ENCODE peak calls at places on chromosomes 12 and 14, in six cellular contexts. D is thyroid gland, M is upper lobe of right lung, O is adrenal gland, G is MM.1S, C is cardiac muscle cell. Y is an unnamed sample.

GRCh38 chr14:31566456-31566855 is 5.3 kb downstream of the NUBPL start:
- DNase-seq in D (no peak), M (no peak), O (no peak), G (no peak), C (peak; percentile 19), Y (no peak)

GRCh38 chr14:80695869-80696268 is 245.7 kb downstream of the CEP128 start:
- DNase-seq in D (no peak), M (no peak), O (no peak), G (no peak), C (no peak), Y (no peak)

GRCh38 chr14:89386214-89386886 is 30.7 kb downstream of the FOXN3 start:
- DNase-seq in D (no peak), M (no peak), O (no peak), G (no peak), C (no peak), Y (no peak)

GRCh38 chr12:79776111-79776510 is 85.3 kb upstream of the PAWR start:
- DNase-seq in D (no peak), M (no peak), O (no peak), G (no peak), C (peak; percentile 70), Y (no peak)

GRCh38 chr12:69239922-69240624 is 704 bp downstream of the CPSF6 start:
- DNase-seq in D (peak; percentile 59), M (peak; percentile 82), O (peak; percentile 58), G (peak; percentile 40), C (peak; percentile 47), Y (peak; percentile 58)

GRCh38 chr12:45427042-45427441 is 211.1 kb downstream of the ANO6 start:
- DNase-seq in D (no peak), M (no peak), O (no peak), G (no peak), C (no peak), Y (no peak)

GRCh38 chr14:68736519-68736918 is 56.3 kb downstream of the ZFP36L1 start:
- DNase-seq in D (no peak), M (no peak), O (no peak), G (no peak), C (no peak), Y (no peak)

GRCh38 chr14:70873627-70874026 is 33.6 kb upstream of the PCNX1 start:
- DNase-seq in D (no peak), M (no peak), O (no peak), G (peak; percentile 20), C (no peak), Y (no peak)

GRCh38 chr14:87712386-87713113 is 280.4 kb downstream of the GALC start:
- DNase-seq in D (no peak), M (no peak), O (no peak), G (no peak), C (no peak), Y (no peak)

GRCh38 chr14:99566009-99566389 is 38.0 kb downstream of the CCDC85C start:
- DNase-seq in D (peak; percentile 88), M (no peak), O (no peak), G (no peak), C (no peak), Y (no peak)

GRCh38 chr14:49769171-49769570 is 1.2 kb downstream of the KLHDC2 start:
- DNase-seq in D (peak; percentile 50), M (no peak), O (no peak), G (no peak), C (peak; percentile 61), Y (peak; percentile 69)

GRCh38 chr14:100709252-100709955 is 17.3 kb upstream of the DLK1 start:
- DNase-seq in D (peak; percentile 6), M (no peak), O (peak; percentile 65), G (no peak), C (peak; percentile 57), Y (no peak)

GRCh38 chr12:89259831-89260230 is 92.5 kb downstream of the DUSP6 start:
- DNase-seq in D (no peak), M (no peak), O (no peak), G (no peak), C (no peak), Y (no peak)

GRCh38 chr12:116039081-116039480 is 238.4 kb downstream of the MED13L start:
- DNase-seq in D (no peak), M (no peak), O (no peak), G (no peak), C (peak; percentile 21), Y (no peak)

GRCh38 chr14:47392351-47392750 is 283.1 kb downstream of the MDGA2 start:
- DNase-seq in D (no peak), M (no peak), O (no peak), G (no peak), C (no peak), Y (no peak)

GRCh38 chr12:89949457-89950195 is 241.0 kb upstream of the ATP2B1 start:
- DNase-seq in D (no peak), M (no peak), O (no peak), G (no peak), C (peak; percentile 88), Y (peak; percentile 55)

GRCh38 chr12:96078281-96078761 is 42.9 kb upstream of the LTA4H start:
- DNase-seq in D (peak; percentile 44), M (peak; percentile 65), O (peak; percentile 32), G (no peak), C (peak; percentile 53), Y (no peak)

GRCh38 chr14:104290058-104290667 is 151.8 kb downstream of the KIF26A start:
- DNase-seq in D (no peak), M (peak; percentile 28), O (no peak), G (no peak), C (no peak), Y (no peak)

GRCh38 chr14:54564799-54565235 is 2.1 kb upstream of the SAMD4A start:
- DNase-seq in D (peak; percentile 53), M (no peak), O (no peak), G (no peak), C (peak; percentile 78), Y (no peak)

GRCh38 chr14:90483551-90483950 is 86.7 kb downstream of the CALM1 start:
- DNase-seq in D (peak; percentile 41), M (no peak), O (no peak), G (no peak), C (no peak), Y (peak; percentile 46)

GRCh38 chr14:22008766-22009165 is 335.1 kb upstream of the OR4E1 start:
- DNase-seq in D (peak; percentile 59), M (no peak), O (no peak), G (no peak), C (no peak), Y (no peak)

GRCh38 chr12:105944628-105945027 is 194.1 kb downstream of the NUAK1 start:
- DNase-seq in D (no peak), M (no peak), O (no peak), G (no peak), C (no peak), Y (no peak)

GRCh38 chr12:109734219-109735000 is 20.8 kb downstream of the FAM222A start:
- DNase-seq in D (no peak), M (peak; percentile 41), O (peak; percentile 24), G (no peak), C (peak; percentile 62), Y (no peak)

GRCh38 chr14:94173471-94173884 is 644 bp upstream of the PPP4R4 start:
- DNase-seq in D (peak; percentile 21), M (peak; percentile 74), O (peak; percentile 24), G (no peak), C (no peak), Y (peak; percentile 25)

GRCh38 chr12:122841544-122842321 is 6.5 kb downstream of the HIP1R start:
- DNase-seq in D (peak; percentile 90), M (no peak), O (peak; percentile 83), G (no peak), C (no peak), Y (no peak)

GRCh38 chr14:36513451-36514277 is 6.4 kb downstream of the NKX2-1 start:
- DNase-seq in D (peak; percentile 88), M (peak; percentile 87), O (no peak), G (no peak), C (no peak), Y (no peak)

GRCh38 chr14:54348001-54348611 is 48.7 kb upstream of the CDKN3 start:
- DNase-seq in D (no peak), M (no peak), O (no peak), G (peak; percentile 36), C (peak; percentile 64), Y (no peak)

GRCh38 chr12:77189463-77189862 is 124.1 kb upstream of the E2F7 start:
- DNase-seq in D (no peak), M (no peak), O (no peak), G (no peak), C (peak; percentile 55), Y (no peak)

GRCh38 chr14:80958258-80958657 is 2.8 kb downstream of the TSHR start:
- DNase-seq in D (no peak), M (no peak), O (no peak), G (no peak), C (no peak), Y (no peak)

GRCh38 chr14:50068496-50068895 is 47.9 kb downstream of the VCPKMT start:
- DNase-seq in D (no peak), M (no peak), O (no peak), G (no peak), C (no peak), Y (peak; percentile 22)

GRCh38 chr14:103723176-103724081 is 7.8 kb downstream of the ZFYVE21 start:
- DNase-seq in D (no peak), M (no peak), O (no peak), G (no peak), C (no peak), Y (peak; percentile 66)

GRCh38 chr14:99936738-99937474 is 128.3 kb upstream of the EVL start:
- DNase-seq in D (no peak), M (no peak), O (no peak), G (no peak), C (no peak), Y (no peak)

GRCh38 chr14:73025544-73025943 is 1.4 kb downstream of the ZFYVE1 start:
- DNase-seq in D (no peak), M (no peak), O (no peak), G (no peak), C (peak; percentile 17), Y (no peak)
- TF ChIP-seq CTCF in D (no peak), M (no peak), O (no peak), G (no peak), C (no peak), Y (no peak)

DNA sequence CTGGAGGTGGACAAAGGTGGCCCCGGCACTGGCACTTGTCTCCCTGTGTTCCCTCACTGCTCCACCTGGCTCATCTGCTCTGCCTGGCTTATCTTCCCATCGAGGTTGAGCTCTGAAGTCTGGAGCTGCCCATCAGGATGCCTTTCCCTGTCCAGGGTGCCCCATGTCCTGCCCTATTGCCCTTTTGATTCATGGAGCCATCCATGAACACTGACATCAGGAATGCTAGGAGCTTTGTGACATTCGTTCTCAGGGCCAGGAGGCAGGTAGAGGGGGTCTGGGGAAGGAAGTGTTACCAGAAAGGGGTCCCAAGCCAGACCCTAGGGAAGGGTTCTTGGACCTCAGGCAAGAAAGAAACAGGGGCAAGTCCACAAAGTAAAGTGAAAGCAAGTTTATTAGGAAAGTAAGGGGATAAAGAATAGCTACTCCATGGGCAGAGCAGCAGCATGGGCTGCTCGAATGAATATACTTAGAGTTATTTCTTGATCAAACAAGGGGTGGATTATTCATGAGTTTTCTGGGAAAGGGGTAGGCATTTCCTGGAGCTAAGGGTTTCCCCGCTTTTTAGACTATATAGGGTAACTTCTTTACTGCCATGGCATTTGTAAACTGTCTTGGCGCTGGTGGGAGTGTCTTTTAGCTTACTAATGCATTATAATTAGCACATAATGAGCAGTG is 51.6 kb downstream of the RIN3 start:
- DNase-seq in D (no peak), M (no peak), O (no peak), G (no peak), C (no peak), Y (no peak)
- H3K4me1 ChIP-seq in D (no peaks in the 10 kb centered on the region), M (peaks cover 5% of the 10 kb centered on the region), O (peaks cover 4% of the 10 kb centered on the region), G (peaks cover 21% of the 10 kb centered on the region), C (peaks cover 2% of the 10 kb centered on the region), Y (no peaks in the 10 kb centered on the region)

GRCh38 chr14:25050494-25051170 is 685 bp upstream of the STXBP6 start:
- DNase-seq in D (peak; percentile 37), M (no peak), O (no peak), G (no peak), C (peak; percentile 83), Y (no peak)
- H3K4me3 ChIP-seq in D (peak overlapping the region; percentile 72), M (peak overlapping the region; percentile 62), O (peak overlapping the region; percentile 8), G (peak overlapping the region; percentile 52), C (peak overlapping the region; percentile 45), Y (peak overlapping the region; percentile 77)

GRCh38 chr12:16453319-16453718 is 105.9 kb downstream of the MGST1 start:
- DNase-seq in D (no peak), M (no peak), O (no peak), G (no peak), C (no peak), Y (no peak)
- TF ChIP-seq CTCF in D (no peak), M (no peak), O (no peak), G (no peak), C (no peak), Y (no peak)

Y was measured in colonic mucosa.